ENCODE peak calls at places on chromosomes 5 and 9, in four cellular contexts. Q, X, B and S are unnamed samples.

GRCh38 chr5:74266836-74267235 is 373.7 kb downstream of the ENC1 start:
- DNase-seq in Q (no peak), X (no peak), B (no peak), S (peak)

GRCh38 chr9:19148170-19148569 is 20.9 kb upstream of the PLIN2 start:
- DNase-seq in Q (no peak), X (no peak), B (no peak), S (no peak)

GRCh38 chr5:26295541-26295940 is 742.8 kb downstream of the CDH9 start:
- DNase-seq in Q (no peak), X (no peak), B (no peak), S (no peak)

GRCh38 chr9:27763831-27764230 is 190.6 kb upstream of the C9orf72 start:
- DNase-seq in Q (no peak), X (peak), B (no peak), S (no peak)

GRCh38 chr9:108634164-108634563 is 221.6 kb downstream of the ACTL7B start:
- DNase-seq in Q (peak), X (peak), B (peak), S (peak)

GRCh38 chr9:108271646-108272349 is 584.0 kb downstream of the ACTL7B start:
- DNase-seq in Q (peak), X (peak), B (peak), S (peak)

GRCh38 chr9:137227853-137228514 is 682 bp downstream of the RNF224 start:
- DNase-seq in Q (no peak), X (no peak), B (no peak), S (no peak)

GRCh38 chr9:134059188-134059641 is 8.6 kb downstream of the BRD3 start:
- DNase-seq in Q (no peak), X (no peak), B (no peak), S (no peak)

GRCh38 chr5:16489322-16489791 is 23.8 kb upstream of the ZNF622 start:
- DNase-seq in Q (peak), X (peak), B (peak), S (no peak)

GRCh38 chr9:129676970-129677369 is 11.5 kb downstream of the PRRX2 start:
- DNase-seq in Q (no peak), X (no peak), B (peak), S (peak)